ENCODE peak calls at places on chromosome 12, in nine cellular contexts. One of them, this sample, is unnamed.
A peak's percentile ranks its signal among the peaks of the same experiment; 100 is the strongest.

GRCh38 chr12:49187184-49187583 is 1.7 kb downstream of the TUBA1A start:
- DNase-seq in testis: peak; percentile 83
- DNase-seq in psoas muscle: peak; percentile 54
- DNase-seq in foreskin keratinocyte: no peak
- DNase-seq in adrenal gland: peak; percentile 78
- DNase-seq in breast epithelium: no peak
- DNase-seq in mesendoderm: no peak
- DNase-seq in heart left ventricle: peak; percentile 68
- DNase-seq in A549: no peak
- DNase-seq in this sample: no peak

GRCh38 chr12:51941011-51941561 is 10.4 kb upstream of the ACVR1B start:
- DNase-seq in testis: no peak
- DNase-seq in psoas muscle: no peak
- DNase-seq in foreskin keratinocyte: peak; percentile 34
- DNase-seq in adrenal gland: peak; percentile 51
- DNase-seq in breast epithelium: no peak
- DNase-seq in mesendoderm: no peak
- DNase-seq in heart left ventricle: no peak
- DNase-seq in A549: no peak
- DNase-seq in this sample: no peak

GRCh38 chr12:120230974-120231315 is 30.0 kb upstream of the RPLP0 start:
- DNase-seq in testis: no peak
- DNase-seq in psoas muscle: no peak
- DNase-seq in foreskin keratinocyte: no peak
- DNase-seq in adrenal gland: no peak
- DNase-seq in breast epithelium: no peak
- DNase-seq in mesendoderm: no peak
- DNase-seq in heart left ventricle: no peak
- DNase-seq in A549: no peak
- DNase-seq in this sample: no peak

GRCh38 chr12:114668151-114668891 is 15.7 kb downstream of the TBX3 start:
- DNase-seq in testis: peak; percentile 89
- DNase-seq in psoas muscle: peak; percentile 89
- DNase-seq in foreskin keratinocyte: peak; percentile 70
- DNase-seq in adrenal gland: peak; percentile 95
- DNase-seq in breast epithelium: peak; percentile 94
- DNase-seq in mesendoderm: peak; percentile 97
- DNase-seq in heart left ventricle: peak; percentile 82
- DNase-seq in A549: peak; percentile 94
- DNase-seq in this sample: no peak

GRCh38 chr12:103933237-103933636 is 3.0 kb downstream of the HSP90B1 start:
- DNase-seq in testis: no peak
- DNase-seq in psoas muscle: no peak
- DNase-seq in foreskin keratinocyte: no peak
- DNase-seq in adrenal gland: no peak
- DNase-seq in breast epithelium: no peak
- DNase-seq in mesendoderm: peak; percentile 52
- DNase-seq in heart left ventricle: no peak
- DNase-seq in A549: no peak
- DNase-seq in this sample: no peak

GRCh38 chr12:104063712-104064030 is 660 bp upstream of the HCFC2 start:
- DNase-seq in testis: peak; percentile 33
- DNase-seq in psoas muscle: no peak
- DNase-seq in foreskin keratinocyte: no peak
- DNase-seq in adrenal gland: no peak
- DNase-seq in breast epithelium: no peak
- DNase-seq in mesendoderm: no peak
- DNase-seq in heart left ventricle: no peak
- DNase-seq in A549: no peak
- DNase-seq in this sample: no peak

GRCh38 chr12:66290716-66291200 is 11.5 kb upstream of the HELB start:
- DNase-seq in testis: no peak
- DNase-seq in psoas muscle: no peak
- DNase-seq in foreskin keratinocyte: no peak
- DNase-seq in adrenal gland: no peak
- DNase-seq in breast epithelium: no peak
- DNase-seq in mesendoderm: no peak
- DNase-seq in heart left ventricle: no peak
- DNase-seq in A549: no peak
- DNase-seq in this sample: no peak

GRCh38 chr12:40015360-40015759 is 90.5 kb downstream of the SLC2A13 start:
- DNase-seq in testis: no peak
- DNase-seq in psoas muscle: no peak
- DNase-seq in foreskin keratinocyte: no peak
- DNase-seq in adrenal gland: no peak
- DNase-seq in breast epithelium: no peak
- DNase-seq in mesendoderm: peak; percentile 43
- DNase-seq in heart left ventricle: no peak
- DNase-seq in A549: peak; percentile 15
- DNase-seq in this sample: no peak

GRCh38 chr12:24938341-24938740 is 10.6 kb downstream of the BCAT1 start:
- DNase-seq in testis: no peak
- DNase-seq in psoas muscle: no peak
- DNase-seq in foreskin keratinocyte: no peak
- DNase-seq in adrenal gland: no peak
- DNase-seq in breast epithelium: no peak
- DNase-seq in mesendoderm: no peak
- DNase-seq in heart left ventricle: no peak
- DNase-seq in A549: no peak
- DNase-seq in this sample: no peak

GRCh38 chr12:71536939-71537622 is 97.5 kb downstream of the LGR5 start:
- DNase-seq in testis: no peak
- DNase-seq in psoas muscle: no peak
- DNase-seq in foreskin keratinocyte: no peak
- DNase-seq in adrenal gland: no peak
- DNase-seq in breast epithelium: no peak
- DNase-seq in mesendoderm: no peak
- DNase-seq in heart left ventricle: no peak
- DNase-seq in A549: no peak
- DNase-seq in this sample: no peak

GRCh38 chr12:95239216-95239615 is 21.6 kb downstream of the VEZT start:
- DNase-seq in testis: no peak
- DNase-seq in psoas muscle: no peak
- DNase-seq in foreskin keratinocyte: no peak
- DNase-seq in adrenal gland: no peak
- DNase-seq in breast epithelium: no peak
- DNase-seq in mesendoderm: peak; percentile 36
- DNase-seq in heart left ventricle: no peak
- DNase-seq in A549: no peak
- DNase-seq in this sample: no peak

GRCh38 chr12:31261744-31262143 is 64.2 kb downstream of the SINHCAF start:
- DNase-seq in testis: no peak
- DNase-seq in psoas muscle: no peak
- DNase-seq in foreskin keratinocyte: no peak
- DNase-seq in adrenal gland: no peak
- DNase-seq in breast epithelium: no peak
- DNase-seq in mesendoderm: no peak
- DNase-seq in heart left ventricle: no peak
- DNase-seq in A549: no peak
- DNase-seq in this sample: no peak

GRCh38 chr12:62631531-62632520 is 165.2 kb downstream of the MON2 start:
- DNase-seq in testis: peak; percentile 72
- DNase-seq in psoas muscle: peak; percentile 68
- DNase-seq in foreskin keratinocyte: peak; percentile 28
- DNase-seq in adrenal gland: peak; percentile 87
- DNase-seq in breast epithelium: peak; percentile 69
- DNase-seq in mesendoderm: peak; percentile 67
- DNase-seq in heart left ventricle: peak; percentile 76
- DNase-seq in A549: peak; percentile 48
- DNase-seq in this sample: peak; percentile 84

GRCh38 chr12:75900781-75901254 is 130.8 kb downstream of the PHLDA1 start:
- DNase-seq in testis: no peak
- DNase-seq in psoas muscle: no peak
- DNase-seq in foreskin keratinocyte: no peak
- DNase-seq in adrenal gland: no peak
- DNase-seq in breast epithelium: no peak
- DNase-seq in mesendoderm: no peak
- DNase-seq in heart left ventricle: no peak
- DNase-seq in A549: no peak
- DNase-seq in this sample: no peak
- H3K27ac ChIP-seq in testis: no peak overlapping the region
- H3K27ac ChIP-seq in psoas muscle: no peak overlapping the region
- H3K27ac ChIP-seq in foreskin keratinocyte: no peak overlapping the region
- H3K27ac ChIP-seq in adrenal gland: no peak overlapping the region
- H3K27ac ChIP-seq in breast epithelium: no peak overlapping the region
- H3K27ac ChIP-seq in mesendoderm: no peak overlapping the region
- H3K27ac ChIP-seq in heart left ventricle: no peak overlapping the region
- H3K27ac ChIP-seq in A549: peak overlapping the region; percentile 57
- H3K27ac ChIP-seq in this sample: no peak overlapping the region

DNA sequence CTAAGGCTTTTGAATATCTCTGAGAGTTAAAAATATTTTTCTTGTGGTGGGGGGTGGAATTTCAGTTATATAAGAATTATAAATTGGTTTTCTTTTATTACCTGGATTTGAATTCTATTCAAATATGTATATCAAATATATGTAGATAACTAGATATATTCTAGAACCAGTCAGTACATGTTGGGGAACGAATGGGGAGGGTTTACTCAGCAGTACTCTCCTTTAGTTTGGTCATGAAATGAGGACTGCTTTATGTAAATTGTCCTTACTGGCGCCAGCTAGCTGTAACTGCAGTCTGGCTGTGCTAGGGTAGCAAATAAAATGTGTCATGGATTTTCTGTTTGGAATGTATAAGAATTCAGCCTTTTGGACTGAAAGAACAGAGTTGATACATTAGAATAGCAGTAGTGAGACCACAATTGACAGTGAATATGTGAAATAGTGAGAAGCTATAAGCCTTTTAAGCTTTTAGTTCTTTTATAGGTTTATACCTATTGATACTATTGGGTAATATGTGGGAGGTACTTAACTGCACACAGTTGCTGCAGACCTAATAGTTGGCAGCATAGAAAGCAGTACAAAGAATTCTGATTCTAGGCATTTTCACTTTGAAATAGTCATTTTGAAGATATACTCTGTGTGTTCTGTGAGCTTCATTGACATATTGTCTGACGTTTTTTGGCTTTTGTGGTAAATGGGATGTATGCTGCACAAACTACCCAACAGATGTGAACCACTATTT is 29.0 kb downstream of the ATF7IP start:
- DNase-seq in testis: no peak
- DNase-seq in psoas muscle: no peak
- DNase-seq in foreskin keratinocyte: peak; percentile 81
- DNase-seq in adrenal gland: peak; percentile 68
- DNase-seq in breast epithelium: no peak
- DNase-seq in mesendoderm: peak; percentile 92
- DNase-seq in heart left ventricle: no peak
- DNase-seq in A549: peak; percentile 57
- DNase-seq in this sample: no peak
- H3K27ac ChIP-seq in testis: peak overlapping the region; percentile 64
- H3K27ac ChIP-seq in psoas muscle: peak overlapping the region; percentile 37
- H3K27ac ChIP-seq in foreskin keratinocyte: peak overlapping the region; percentile 70
- H3K27ac ChIP-seq in adrenal gland: peak overlapping the region; percentile 15
- H3K27ac ChIP-seq in breast epithelium: peak overlapping the region; percentile 15
- H3K27ac ChIP-seq in mesendoderm: no peak overlapping the region
- H3K27ac ChIP-seq in heart left ventricle: peak overlapping the region; percentile 78
- H3K27ac ChIP-seq in A549: peak overlapping the region; percentile 71
- H3K27ac ChIP-seq in this sample: peak overlapping the region; percentile 65

GRCh38 chr12:64103821-64104220 is 118.3 kb downstream of the KICS2 start:
- DNase-seq in testis: no peak
- DNase-seq in psoas muscle: no peak
- DNase-seq in foreskin keratinocyte: no peak
- DNase-seq in adrenal gland: no peak
- DNase-seq in breast epithelium: no peak
- DNase-seq in mesendoderm: no peak
- DNase-seq in heart left ventricle: no peak
- DNase-seq in A549: no peak
- DNase-seq in this sample: no peak

GRCh38 chr12:64098709-64099354 is 123.3 kb downstream of the KICS2 start:
- DNase-seq in testis: no peak
- DNase-seq in psoas muscle: no peak
- DNase-seq in foreskin keratinocyte: no peak
- DNase-seq in adrenal gland: peak; percentile 62
- DNase-seq in breast epithelium: no peak
- DNase-seq in mesendoderm: no peak
- DNase-seq in heart left ventricle: peak; percentile 40
- DNase-seq in A549: no peak
- DNase-seq in this sample: no peak

GRCh38 chr12:64097346-64098105 is 124.6 kb downstream of the KICS2 start:
- DNase-seq in testis: no peak
- DNase-seq in psoas muscle: no peak
- DNase-seq in foreskin keratinocyte: no peak
- DNase-seq in adrenal gland: no peak
- DNase-seq in breast epithelium: no peak
- DNase-seq in mesendoderm: no peak
- DNase-seq in heart left ventricle: no peak
- DNase-seq in A549: no peak
- DNase-seq in this sample: no peak

GRCh38 chr12:64102339-64102738 is 119.8 kb downstream of the KICS2 start:
- DNase-seq in testis: no peak
- DNase-seq in psoas muscle: no peak
- DNase-seq in foreskin keratinocyte: no peak
- DNase-seq in adrenal gland: no peak
- DNase-seq in breast epithelium: no peak
- DNase-seq in mesendoderm: no peak
- DNase-seq in heart left ventricle: no peak
- DNase-seq in A549: no peak
- DNase-seq in this sample: no peak

DNA sequence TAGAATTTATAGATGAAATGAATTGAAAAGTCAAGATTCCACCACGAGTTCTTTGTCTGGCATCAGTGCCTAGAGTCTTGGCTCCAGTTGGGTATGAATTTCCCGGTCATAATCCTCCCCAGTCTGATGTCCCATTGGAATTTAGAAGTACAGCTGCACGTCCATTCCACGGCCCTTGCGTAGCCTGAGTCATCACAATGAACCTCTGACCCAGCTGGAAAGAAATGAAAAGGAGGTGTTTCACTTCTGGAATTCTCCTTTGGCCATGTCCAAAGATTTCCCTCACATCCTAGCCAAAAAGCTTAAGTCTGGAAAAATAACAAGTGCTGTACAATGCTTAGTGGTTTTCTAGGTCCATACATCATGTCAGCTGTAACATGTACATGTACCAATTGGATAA is 122.7 kb downstream of the KICS2 start:
- DNase-seq in testis: no peak
- DNase-seq in psoas muscle: peak; percentile 66
- DNase-seq in foreskin keratinocyte: no peak
- DNase-seq in adrenal gland: peak; percentile 85
- DNase-seq in breast epithelium: no peak
- DNase-seq in mesendoderm: no peak
- DNase-seq in heart left ventricle: peak; percentile 43
- DNase-seq in A549: peak; percentile 25
- DNase-seq in this sample: no peak
- H3K27ac ChIP-seq in testis: no peak overlapping the region
- H3K27ac ChIP-seq in psoas muscle: peak overlapping the region; percentile 64
- H3K27ac ChIP-seq in foreskin keratinocyte: no peak overlapping the region
- H3K27ac ChIP-seq in adrenal gland: no peak overlapping the region
- H3K27ac ChIP-seq in breast epithelium: peak overlapping the region; percentile 74
- H3K27ac ChIP-seq in mesendoderm: no peak overlapping the region
- H3K27ac ChIP-seq in heart left ventricle: peak overlapping the region; percentile 50
- H3K27ac ChIP-seq in A549: peak overlapping the region; percentile 73
- H3K27ac ChIP-seq in this sample: no peak overlapping the region

DNA sequence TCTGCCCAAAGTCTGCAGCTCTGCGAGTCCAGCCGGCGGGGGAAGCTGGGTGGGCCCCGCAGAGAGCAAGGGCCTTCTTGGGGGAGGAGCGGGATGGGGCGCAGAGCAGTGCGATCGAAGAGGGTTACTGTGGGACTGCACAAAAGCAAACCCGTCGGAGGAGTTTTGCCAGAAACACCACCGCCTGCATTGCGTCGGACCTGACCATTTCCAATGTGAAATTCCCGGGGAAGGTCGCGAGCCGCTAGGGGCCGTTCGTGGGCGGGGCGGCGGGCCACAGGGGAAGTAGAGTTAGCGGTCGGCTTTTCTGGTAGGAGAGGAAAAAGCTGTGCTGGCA is 340 bp upstream of the KCNA1 start:
- DNase-seq in testis: no peak
- DNase-seq in psoas muscle: no peak
- DNase-seq in foreskin keratinocyte: no peak
- DNase-seq in adrenal gland: no peak
- DNase-seq in breast epithelium: no peak
- DNase-seq in mesendoderm: peak; percentile 11
- DNase-seq in heart left ventricle: no peak
- DNase-seq in A549: no peak
- DNase-seq in this sample: no peak
- H3K27ac ChIP-seq in testis: no peak overlapping the region
- H3K27ac ChIP-seq in psoas muscle: no peak overlapping the region
- H3K27ac ChIP-seq in foreskin keratinocyte: no peak overlapping the region
- H3K27ac ChIP-seq in adrenal gland: no peak overlapping the region
- H3K27ac ChIP-seq in breast epithelium: no peak overlapping the region
- H3K27ac ChIP-seq in mesendoderm: no peak overlapping the region
- H3K27ac ChIP-seq in heart left ventricle: no peak overlapping the region
- H3K27ac ChIP-seq in A549: no peak overlapping the region
- H3K27ac ChIP-seq in this sample: no peak overlapping the region

This sample was measured in ascending aorta.